ENCODE peak calls at places on chromosomes 5 and 9, in seven cellular contexts. M is left lung; C is HCT116; K is tibial nerve; L is osteoblast; S is effector memory CD4-positive, alpha-beta T cell; T is Panc1. X is an unnamed sample. For H3K36me3, the result is how much of the 10 kb centered on the place peaks cover.

GRCh38 chr5:11046160-11046559 is 285.1 kb upstream of the DAP start:
- DNase-seq in M (no peak), C (no peak), K (no peak), L (no peak), S (no peak), T (peak), X (no peak)

GRCh38 chr5:172411423-172412111 is 42.8 kb downstream of the SH3PXD2B start:
- DNase-seq in M (no peak), C (no peak), K (no peak), L (no peak), S (no peak), T (no peak), X (no peak)

GRCh38 chr5:40441733-40442132 is 238.0 kb upstream of the PTGER4 start:
- DNase-seq in M (no peak), C (no peak), K (no peak), L (no peak), S (no peak), T (no peak), X (no peak)

GRCh38 chr5:65334077-65334476 is 147.6 kb downstream of the ADAMTS6 start:
- DNase-seq in M (peak), C (no peak), K (no peak), L (no peak), S (no peak), T (no peak), X (no peak)

GRCh38 chr5:109876941-109877669 is 187.4 kb downstream of the MAN2A1 start:
- DNase-seq in M (no peak), C (no peak), K (peak), L (peak), S (no peak), T (no peak), X (no peak)

GRCh38 chr9:3244963-3245653 is 280.7 kb downstream of the RFX3 start:
- DNase-seq in M (no peak), C (no peak), K (no peak), L (no peak), S (no peak), T (no peak), X (peak)

GRCh38 chr9:75147638-75148037 is 59.3 kb downstream of the OSTF1 start:
- DNase-seq in M (no peak), C (no peak), K (no peak), L (no peak), S (no peak), T (no peak), X (no peak)

GRCh38 chr5:127858116-127858784 is 155.1 kb downstream of the CCDC192 start:
- DNase-seq in M (no peak), C (no peak), K (no peak), L (no peak), S (no peak), T (no peak), X (no peak)

GRCh38 chr9:3824062-3824461 is 298.3 kb upstream of the RFX3 start:
- DNase-seq in M (no peak), C (no peak), K (no peak), L (no peak), S (no peak), T (no peak), X (no peak)

GRCh38 chr9:109477269-109478203 is 20.6 kb downstream of the PTPN3 start:
- DNase-seq in M (peak), C (peak), K (no peak), L (no peak), S (no peak), T (no peak), X (peak)

GRCh38 chr5:141883184-141883947 is 5.2 kb upstream of the PCDH1 start:
- DNase-seq in M (no peak), C (no peak), K (no peak), L (peak), S (no peak), T (no peak), X (no peak)

GRCh38 chr5:9283021-9283420 is 262.9 kb downstream of the SEMA5A start:
- DNase-seq in M (no peak), C (no peak), K (no peak), L (no peak), S (no peak), T (no peak), X (no peak)

GRCh38 chr5:172830876-172831662 is 3.0 kb upstream of the ERGIC1 start:
- DNase-seq in M (no peak), C (no peak), K (no peak), L (peak), S (no peak), T (no peak), X (no peak)

GRCh38 chr9:111902396-111903147 is 6.0 kb downstream of the UGCG start:
- DNase-seq in M (no peak), C (no peak), K (no peak), L (no peak), S (no peak), T (no peak), X (no peak)

GRCh38 chr5:97534166-97534565 is 351.1 kb upstream of the RIOK2 start:
- DNase-seq in M (no peak), C (peak), K (no peak), L (peak), S (no peak), T (peak), X (peak)

GRCh38 chr9:14547245-14548060 is 145.8 kb downstream of the ZDHHC21 start:
- DNase-seq in M (no peak), C (no peak), K (no peak), L (no peak), S (no peak), T (no peak), X (no peak)

GRCh38 chr9:89008346-89009048 is 17.2 kb downstream of the S1PR3 start:
- DNase-seq in M (no peak), C (no peak), K (no peak), L (no peak), S (no peak), T (no peak), X (no peak)

GRCh38 chr5:54836959-54837534 is 148.3 kb downstream of the ESM1 start:
- DNase-seq in M (no peak), C (no peak), K (no peak), L (no peak), S (no peak), T (no peak), X (no peak)

GRCh38 chr9:104961701-104962359 is 33.9 kb upstream of the ABCA1 start:
- DNase-seq in M (no peak), C (no peak), K (no peak), L (no peak), S (no peak), T (no peak), X (no peak)

GRCh38 chr9:91075279-91075678 is 273.7 kb downstream of the SYK start:
- DNase-seq in M (no peak), C (no peak), K (no peak), L (no peak), S (no peak), T (no peak), X (no peak)

GRCh38 chr5:135359374-135360165 is 39.5 kb downstream of the MACROH2A1 start:
- DNase-seq in M (no peak), C (no peak), K (no peak), L (no peak), S (no peak), T (no peak), X (no peak)

GRCh38 chr5:135356522-135357318 is 42.3 kb downstream of the MACROH2A1 start:
- DNase-seq in M (no peak), C (no peak), K (peak), L (no peak), S (no peak), T (no peak), X (no peak)

GRCh38 chr5:135364416-135365262 is 34.4 kb downstream of the MACROH2A1 start:
- DNase-seq in M (no peak), C (no peak), K (no peak), L (no peak), S (no peak), T (no peak), X (no peak)

GRCh38 chr5:135362102-135362501 is 36.9 kb downstream of the MACROH2A1 start:
- DNase-seq in M (no peak), C (no peak), K (no peak), L (no peak), S (no peak), T (no peak), X (no peak)

GRCh38 chr5:135360278-135361274 is 38.5 kb downstream of the MACROH2A1 start:
- DNase-seq in M (no peak), C (no peak), K (no peak), L (no peak), S (no peak), T (no peak), X (no peak)
- H3K36me3 ChIP-seq in M (half or more), C (under half), K (under half), L (under half), S (under half), T (under half), X (under half)

GRCh38 chr9:17580119-17580518 is 1.3 kb downstream of the SH3GL2 start:
- DNase-seq in M (no peak), C (no peak), K (no peak), L (no peak), S (no peak), T (no peak), X (no peak)
- H3K4me3 ChIP-seq in M (no peak), C (no peak), K (no peak), L (no peak), S (no peak), T (no peak), X (no peak)

DNA sequence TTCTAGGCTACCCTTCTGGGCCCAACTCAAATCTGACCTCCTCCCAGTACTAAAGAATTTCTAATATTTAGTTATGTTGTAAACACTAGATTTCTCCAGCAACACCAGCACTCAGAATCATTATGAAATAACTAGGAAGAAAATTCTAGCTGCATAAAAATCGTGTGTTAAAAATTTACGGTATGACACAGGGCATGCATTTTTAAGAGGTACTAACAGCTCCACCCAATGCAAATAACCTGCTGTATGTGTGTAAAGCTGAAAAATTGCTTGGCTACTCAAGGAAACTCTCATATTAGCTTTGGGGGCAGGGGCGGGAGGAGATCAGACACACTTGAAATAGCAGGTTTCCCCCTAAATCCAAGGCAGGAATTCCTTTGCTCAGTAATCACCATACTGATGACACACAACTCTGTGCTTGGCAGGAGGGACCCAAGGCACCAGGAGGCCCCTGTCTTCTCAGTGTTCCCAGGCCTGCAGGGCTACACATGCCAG is 27.2 kb downstream of the MACROH2A1 start:
- DNase-seq in M (no peak), C (no peak), K (no peak), L (peak), S (no peak), T (no peak), X (no peak)
- H3K36me3 ChIP-seq in M (half or more), C (under half), K (under half), L (half or more), S (under half), T (under half), X (under half)

DNA sequence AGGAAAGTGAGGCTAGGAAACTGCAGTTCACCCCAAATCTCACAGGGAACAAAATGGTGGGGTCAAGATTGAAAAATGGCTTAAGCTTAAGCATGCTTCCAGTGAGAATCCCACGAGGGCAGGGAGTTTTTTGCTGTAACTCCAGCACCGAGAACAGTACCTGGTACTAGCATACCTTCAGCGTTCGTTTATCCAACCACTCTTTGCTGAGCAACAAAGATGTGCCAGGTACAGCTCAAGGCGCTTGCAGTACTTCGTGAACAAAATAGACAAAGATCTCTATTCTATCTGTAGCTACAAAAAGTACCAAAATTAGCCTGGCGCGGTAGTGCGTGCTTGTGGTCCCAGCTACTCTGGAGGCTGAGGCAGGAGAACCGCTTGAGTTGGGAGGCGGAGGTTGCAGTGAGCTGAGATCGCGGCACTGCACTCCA is 783 bp upstream of the PPP6C start:
- DNase-seq in M (no peak), C (no peak), K (no peak), L (peak), S (no peak), T (no peak), X (no peak)
- H3K4me3 ChIP-seq in M (peak), C (peak), K (peak), L (peak), S (peak), T (peak), X (peak)

DNA sequence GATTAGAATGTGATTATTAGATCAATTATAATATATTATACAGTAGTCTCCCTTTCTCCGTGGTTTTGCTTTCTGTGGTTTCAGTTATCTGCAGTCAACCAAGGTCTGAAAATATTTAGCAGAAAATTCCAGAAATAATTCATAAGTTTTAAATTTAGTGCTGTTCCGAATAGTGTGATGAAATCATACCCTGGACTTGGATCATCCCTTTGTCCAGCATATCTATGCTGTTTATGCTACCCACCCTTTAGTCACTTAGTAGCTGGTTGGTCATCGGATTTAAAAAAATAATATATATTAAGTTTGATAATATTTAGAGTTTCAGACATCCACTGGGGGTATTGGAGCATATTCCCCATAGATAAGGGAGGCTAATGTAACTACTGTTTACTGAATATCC is 19.6 kb downstream of the RMI1 start:
- DNase-seq in M (no peak), C (no peak), K (no peak), L (no peak), S (no peak), T (no peak), X (no peak)
- H3K36me3 ChIP-seq in M (under half), C (under half), K (under half), L (under half), S (under half), T (under half), X (under half)

DNA sequence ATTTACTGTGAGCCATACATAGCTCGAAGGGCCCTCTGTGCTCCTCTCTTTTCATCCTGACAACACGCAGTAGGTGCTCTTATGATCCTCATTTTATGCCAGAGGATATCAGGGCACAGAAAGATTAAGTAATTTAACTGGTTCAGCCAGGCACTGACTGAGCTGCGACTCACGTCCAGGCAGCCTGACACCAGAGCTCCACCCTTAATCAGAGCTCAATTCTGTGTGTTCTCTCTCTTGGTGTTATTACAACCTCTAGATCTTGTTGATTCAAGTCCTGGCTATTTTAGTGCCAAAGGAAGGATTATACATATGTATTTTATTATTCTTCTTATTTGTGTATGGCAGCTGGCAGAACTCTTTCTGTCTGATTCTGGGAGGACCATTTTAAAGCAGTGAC is 59.7 kb downstream of the OSMR start:
- DNase-seq in M (no peak), C (no peak), K (no peak), L (peak), S (no peak), T (no peak), X (no peak)
- H3K4me3 ChIP-seq in M (no peak), C (no peak), K (no peak), L (no peak), S (no peak), T (no peak), X (no peak)

GRCh38 chr5:132270706-132271105 is 13.2 kb downstream of the PDLIM4 start:
- DNase-seq in M (no peak), C (no peak), K (no peak), L (peak), S (no peak), T (no peak), X (no peak)
- H3K36me3 ChIP-seq in M (under half), C (under half), K (under half), L (half or more), S (under half), T (under half), X (under half)

DNA sequence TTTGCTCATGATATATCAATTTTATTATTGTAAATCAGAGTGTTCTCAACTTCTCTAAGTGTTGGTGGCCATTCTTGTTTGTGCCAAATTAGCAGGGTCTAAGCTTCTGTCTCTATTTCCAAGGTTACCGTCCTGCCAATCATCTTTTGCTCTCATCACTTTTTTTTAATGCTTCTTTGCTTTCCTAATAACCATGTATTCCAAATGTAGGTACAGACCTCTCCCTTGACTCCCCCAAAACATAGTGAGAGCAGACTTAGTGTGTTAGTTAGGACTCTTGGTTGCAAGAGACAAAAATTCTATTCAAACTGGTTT is 17.9 kb upstream of the DCP2 start:
- DNase-seq in M (no peak), C (no peak), K (no peak), L (no peak), S (no peak), T (no peak), X (no peak)
- H3K4me3 ChIP-seq in M (no peak), C (no peak), K (no peak), L (peak), S (no peak), T (no peak), X (no peak)

DNA sequence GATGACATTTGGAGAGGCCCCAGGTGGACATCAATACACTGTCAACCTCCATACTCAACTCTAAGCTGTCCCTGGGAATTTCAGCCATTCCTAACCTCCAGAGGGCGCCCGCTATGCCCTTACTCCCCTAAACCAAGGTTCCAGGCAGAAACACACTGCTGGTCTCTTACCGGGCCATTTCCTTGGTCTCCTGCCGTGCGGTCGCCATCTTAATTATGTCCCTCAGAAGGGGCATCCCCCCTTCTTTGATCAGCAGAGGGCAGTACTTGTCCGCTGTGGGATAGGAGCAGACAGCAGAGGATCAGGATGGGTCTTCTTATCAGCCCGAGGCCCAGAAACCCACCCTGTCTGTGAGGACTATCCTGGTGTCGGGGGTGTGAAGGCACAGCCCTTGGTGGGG is 9.3 kb upstream of the ZDHHC12 start:
- DNase-seq in M (peak), C (peak), K (peak), L (peak), S (no peak), T (peak), X (peak)
- H3K36me3 ChIP-seq in M (under half), C (under half), K (under half), L (under half), S (under half), T (under half), X (under half)

DNA sequence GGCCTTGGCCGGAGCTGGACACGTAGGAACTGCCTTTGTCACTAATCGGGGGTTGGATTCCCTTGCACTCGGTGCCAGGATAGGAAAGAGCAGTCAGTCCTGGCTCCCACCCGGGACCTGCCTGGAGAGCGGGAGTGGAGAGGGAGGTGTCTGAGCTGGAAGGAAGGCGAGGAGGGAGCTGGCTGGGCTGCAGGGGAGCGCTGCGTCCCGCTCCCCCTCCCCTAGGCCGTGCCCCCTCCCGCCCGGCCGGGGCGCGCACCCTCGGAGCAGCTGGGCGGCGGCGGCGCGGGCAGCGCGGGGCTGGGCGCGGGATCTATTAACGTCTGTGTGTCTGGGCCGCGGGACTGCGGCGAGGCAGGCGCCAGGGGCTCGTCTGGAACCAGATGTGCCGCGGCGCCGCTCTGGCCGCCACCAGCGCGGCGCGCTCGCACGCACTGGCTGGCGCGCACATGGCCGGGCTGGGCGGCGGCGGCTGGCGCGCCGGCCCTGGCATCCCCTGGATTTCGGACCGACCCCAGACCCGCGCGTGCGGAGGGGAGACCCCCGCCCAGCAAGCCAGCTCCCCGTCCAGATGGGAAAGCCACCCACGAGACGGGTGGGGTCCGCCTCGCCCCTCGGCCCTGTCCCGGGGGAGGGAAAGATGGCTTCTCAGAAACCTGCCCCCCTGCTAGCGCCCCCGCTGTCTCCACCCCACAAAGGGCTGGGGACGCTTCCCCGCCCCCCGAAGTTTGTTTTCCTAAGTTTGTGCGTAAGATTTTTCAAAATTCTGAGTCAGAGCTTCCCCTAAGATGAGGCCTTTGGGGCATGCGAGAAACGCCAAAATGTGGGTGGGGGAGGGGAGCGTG is 31.9 kb downstream of the PRRX2 start:
- DNase-seq in M (peak), C (no peak), K (peak), L (peak), S (no peak), T (no peak), X (no peak)
- H3K4me3 ChIP-seq in M (peak), C (peak), K (peak), L (peak), S (no peak), T (peak), X (peak)